ENCODE peak calls at places on chromosomes 16 and 17, in four cellular contexts. X, T, J and F are unnamed samples.

GRCh38 chr17:71127416-71127815 is 958.1 kb downstream of the KCNJ2 start:
- DNase-seq in X (no peak), T (no peak), J (no peak), F (no peak)

GRCh38 chr16:82655315-82655714 is 28.5 kb downstream of the CDH13 start:
- DNase-seq in X (no peak), T (no peak), J (peak; percentile 48), F (no peak)

GRCh38 chr16:49463529-49463928 is 89.9 kb downstream of the C16orf78 start:
- DNase-seq in X (no peak), T (no peak), J (no peak), F (peak; percentile 2)

GRCh38 chr16:85220125-85220839 is 108.0 kb upstream of the CIBAR2 start:
- DNase-seq in X (no peak), T (peak; percentile 82), J (peak; percentile 77), F (no peak)

GRCh38 chr17:9308069-9308468 is 267.6 kb downstream of the STX8 start:
- DNase-seq in X (no peak), T (no peak), J (no peak), F (no peak)

GRCh38 chr17:72388765-72389473 is 268.1 kb downstream of the SOX9 start:
- DNase-seq in X (peak; percentile 83), T (no peak), J (no peak), F (no peak)

GRCh38 chr17:80719449-80719848 is 174.8 kb downstream of the RPTOR start:
- DNase-seq in X (no peak), T (no peak), J (no peak), F (peak; percentile 16)

GRCh38 chr17:50686494-50687199 is 21.1 kb downstream of the ANKRD40 start:
- DNase-seq in X (peak; percentile 92), T (peak; percentile 66), J (peak; percentile 82), F (peak; percentile 85)

GRCh38 chr16:75097941-75098897 is 18.4 kb downstream of the LDHD start:
- DNase-seq in X (no peak), T (peak; percentile 70), J (no peak), F (no peak)

GRCh38 chr17:80214012-80214877 is 5.9 kb downstream of the SGSH start:
- DNase-seq in X (no peak), T (no peak), J (no peak), F (no peak)

GRCh38 chr16:27598921-27599565 is 49.1 kb downstream of the KATNIP start:
- DNase-seq in X (no peak), T (no peak), J (no peak), F (no peak)

GRCh38 chr17:29572691-29573557 is 4.4 kb downstream of the TP53I13 start:
- DNase-seq in X (no peak), T (peak; percentile 71), J (peak; percentile 83), F (no peak)

DNA sequence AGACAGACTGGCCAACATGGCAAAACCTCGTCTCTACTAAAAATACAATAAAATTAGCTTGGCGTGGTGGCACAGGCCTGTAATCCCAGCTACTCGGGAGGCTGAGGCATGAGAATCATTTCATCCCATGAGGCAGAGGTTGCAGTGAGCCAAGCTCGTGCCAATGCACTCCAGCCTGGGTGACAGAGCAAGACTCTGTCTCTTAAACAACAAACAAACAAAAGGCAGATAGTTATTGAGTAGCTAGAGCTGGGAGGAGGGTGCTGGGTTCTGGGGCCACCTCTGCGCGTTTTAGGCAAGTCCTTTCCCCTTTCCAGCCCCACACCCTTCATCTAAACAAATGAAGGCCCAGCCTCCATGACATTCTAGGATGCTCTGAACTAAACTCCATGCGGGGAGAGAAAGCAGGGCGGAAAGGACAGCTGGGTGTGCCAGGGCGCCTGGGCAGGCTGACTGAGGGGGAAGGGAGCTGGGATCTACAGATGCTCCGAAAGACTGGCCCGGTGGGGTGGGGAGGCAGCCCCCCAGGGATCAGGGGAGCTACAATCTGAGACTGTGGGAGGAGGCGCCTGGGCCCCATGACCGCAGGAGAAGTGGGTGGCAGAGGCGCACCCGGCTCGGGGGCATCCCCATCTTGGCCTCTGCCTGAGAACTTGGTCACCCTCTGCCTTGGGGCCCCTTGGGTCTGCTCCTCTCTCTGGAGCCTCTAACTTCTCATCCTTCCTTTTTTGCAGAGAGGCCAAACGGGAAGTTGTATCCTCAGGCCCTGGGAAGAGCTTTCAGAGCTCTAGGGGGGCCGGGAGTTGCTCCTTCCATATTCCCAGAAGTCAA is 904 bp downstream of the ITGAL start:
- DNase-seq in X (no peak), T (peak; percentile 67), J (no peak), F (no peak)
- H3K4me3 ChIP-seq in X (no peak overlapping the region), T (peak overlapping the region; percentile 45), J (peak overlapping the region; percentile 15), F (no peak overlapping the region)

GRCh38 chr16:1825864-1826690 is 548 bp downstream of the HAGH start:
- DNase-seq in X (no peak), T (peak; percentile 88), J (no peak), F (no peak)

GRCh38 chr16:1821861-1822611 is 4.6 kb downstream of the HAGH start:
- DNase-seq in X (no peak), T (no peak), J (no peak), F (no peak)

GRCh38 chr16:1822801-1823200 is 3.8 kb downstream of the HAGH start:
- DNase-seq in X (no peak), T (peak; percentile 32), J (no peak), F (no peak)

GRCh38 chr16:1825381-1825863 is 1.2 kb downstream of the HAGH start:
- DNase-seq in X (no peak), T (peak; percentile 45), J (no peak), F (no peak)

DNA sequence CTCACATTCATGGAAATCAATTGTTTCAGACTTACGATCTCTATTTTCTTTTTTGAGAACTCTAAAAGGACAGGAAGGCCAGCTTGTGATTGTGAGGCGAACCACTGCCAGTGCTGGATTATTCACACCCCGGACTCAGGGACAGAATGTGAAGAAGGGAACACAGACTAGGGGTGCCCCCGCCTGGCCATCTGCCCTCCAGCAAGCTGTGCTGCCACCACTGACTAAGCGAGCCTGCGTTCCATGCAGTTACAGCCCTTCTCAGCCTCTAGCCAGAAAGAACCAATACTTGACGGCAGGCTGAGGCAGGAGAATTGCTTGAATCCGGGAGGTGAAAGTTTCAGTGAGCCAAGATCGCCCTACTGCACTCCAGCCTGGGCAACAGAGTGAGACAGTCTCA is 2.8 kb downstream of the HAGH start:
- DNase-seq in X (no peak), T (no peak), J (peak; percentile 50), F (no peak)
- TF ChIP-seq CTCF in X (peak; percentile 36), T (no peak), J (no peak), F (no peak)

GRCh38 chr16:56789360-56789759 is 59.4 kb downstream of the NUP93 start:
- DNase-seq in X (peak; percentile 55), T (no peak), J (peak; percentile 33), F (no peak)

GRCh38 chr16:56788435-56788834 is 58.5 kb downstream of the NUP93 start:
- DNase-seq in X (no peak), T (no peak), J (no peak), F (no peak)

GRCh38 chr16:56781565-56781964 is 51.6 kb downstream of the NUP93 start:
- DNase-seq in X (no peak), T (no peak), J (no peak), F (no peak)

GRCh38 chr16:56783332-56783731 is 53.4 kb downstream of the NUP93 start:
- DNase-seq in X (no peak), T (no peak), J (no peak), F (no peak)

GRCh38 chr16:56787185-56787584 is 57.3 kb downstream of the NUP93 start:
- DNase-seq in X (no peak), T (no peak), J (no peak), F (no peak)
- H3K36me3 ChIP-seq in X (no peaks in the 10 kb centered on the region), T (no peaks in the 10 kb centered on the region), J (no peaks in the 10 kb centered on the region), F (no peaks in the 10 kb centered on the region)

GRCh38 chr16:71358464-71359031 is at the start of gene CALB2:
- DNase-seq in X (no peak), T (peak; percentile 83), J (peak; percentile 62), F (peak; percentile 66)
- H3K4me3 ChIP-seq in X (peak within 1 kb of the TSS; percentile 58), T (peak within 1 kb of the TSS; percentile 8), J (peak within 1 kb of the TSS; percentile 35), F (no peak within 1 kb of the TSS)

DNA sequence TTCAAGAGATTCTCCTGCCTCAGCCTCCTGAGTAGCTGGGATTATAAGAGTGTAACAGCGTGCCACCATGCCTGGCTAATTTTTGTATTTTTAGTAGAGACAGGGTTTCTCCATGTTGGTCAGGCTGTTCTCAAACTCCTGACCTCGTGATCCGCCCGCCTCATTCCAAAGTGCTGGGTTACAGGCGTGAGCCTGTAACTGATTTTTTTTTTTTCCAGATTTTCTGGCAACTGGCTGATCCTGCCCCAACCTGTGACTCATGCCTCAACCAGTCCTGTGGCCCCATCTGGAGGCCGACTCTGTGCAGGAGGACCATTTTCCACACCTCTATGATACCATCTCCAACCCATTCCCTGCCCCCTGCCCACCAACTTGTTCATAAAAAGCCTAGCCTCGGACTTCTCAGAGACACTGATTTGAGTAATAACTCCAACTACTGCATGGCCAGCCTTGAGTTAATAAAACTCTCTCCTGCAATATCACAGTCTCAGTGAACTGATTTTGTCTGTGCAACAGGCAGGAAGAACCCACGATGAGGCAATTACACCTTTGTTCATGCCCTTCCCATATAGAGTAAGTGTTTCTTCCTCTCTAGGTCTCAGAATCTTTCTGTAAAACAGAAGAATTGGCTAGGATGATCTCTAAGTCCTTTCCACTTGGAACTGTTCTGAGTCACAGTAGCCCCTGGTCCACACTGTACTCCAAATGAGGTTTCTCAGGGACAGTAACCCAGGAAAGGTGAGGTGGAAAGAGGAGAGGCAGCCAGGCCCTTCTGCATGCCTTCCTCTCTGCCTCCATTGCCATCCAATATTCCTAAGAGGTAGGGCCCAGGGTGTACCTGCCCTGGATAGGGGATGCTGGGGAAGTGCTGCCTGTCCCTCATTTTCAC is 8.8 kb upstream of the CNOT1 start:
- DNase-seq in X (peak; percentile 54), T (no peak), J (peak; percentile 52), F (no peak)
- TF ChIP-seq CTCF in X (peak; percentile 46), T (peak; percentile 9), J (peak; percentile 33), F (no peak)

GRCh38 chr16:10678655-10679054 is 16.1 kb downstream of the TEKT5 start:
- DNase-seq in X (no peak), T (no peak), J (no peak), F (no peak)

GRCh38 chr16:10675221-10675620 is 19.5 kb downstream of the TEKT5 start:
- DNase-seq in X (no peak), T (peak; percentile 33), J (no peak), F (no peak)

GRCh38 chr16:10675861-10676260 is 18.9 kb downstream of the TEKT5 start:
- DNase-seq in X (no peak), T (peak; percentile 38), J (no peak), F (no peak)

GRCh38 chr16:10679921-10680320 is 14.8 kb downstream of the TEKT5 start:
- DNase-seq in X (no peak), T (no peak), J (no peak), F (no peak)

DNA sequence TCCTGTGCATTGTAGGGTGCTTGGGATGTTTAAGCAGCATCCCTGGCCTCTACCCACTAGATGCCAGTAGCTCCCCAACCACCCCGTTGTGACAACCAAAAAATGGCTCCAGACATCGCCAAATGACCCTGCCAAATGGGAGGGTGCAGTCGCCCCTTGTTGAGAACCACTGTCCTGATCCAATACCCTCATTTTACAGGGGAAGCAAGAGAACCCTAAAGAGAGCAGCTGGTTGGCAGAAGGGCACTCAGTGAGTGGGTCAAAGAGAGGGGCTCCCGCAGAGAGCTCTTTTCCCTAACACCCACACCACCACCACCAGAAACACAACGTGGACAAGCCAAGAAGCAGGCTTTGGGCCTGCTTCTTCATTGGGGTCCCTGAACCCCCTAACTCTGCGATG is 18.4 kb downstream of the TEKT5 start:
- DNase-seq in X (no peak), T (no peak), J (no peak), F (no peak)
- H3K36me3 ChIP-seq in X (no peaks in the 10 kb centered on the region), T (no peaks in the 10 kb centered on the region), J (no peaks in the 10 kb centered on the region), F (no peaks in the 10 kb centered on the region)

GRCh38 chr17:910503-911194 is 68.9 kb downstream of the NXN start:
- DNase-seq in X (no peak), T (no peak), J (no peak), F (no peak)
- H3K4me3 ChIP-seq in X (peak overlapping the region; percentile 39), T (no peak overlapping the region), J (no peak overlapping the region), F (no peak overlapping the region)

GRCh38 chr17:60107526-60108257 is 29.0 kb upstream of the HEATR6 start:
- DNase-seq in X (no peak), T (no peak), J (no peak), F (no peak)
- TF ChIP-seq CTCF in X (peak; percentile 25), T (no peak), J (no peak), F (no peak)

GRCh38 chr17:64499805-64500486 is 3.1 kb upstream of the POLG2 start:
- DNase-seq in X (no peak), T (no peak), J (no peak), F (no peak)
- H3K36me3 ChIP-seq in X (peaks cover 55% of the 10 kb centered on the region), T (peaks cover 76% of the 10 kb centered on the region), J (peaks cover 67% of the 10 kb centered on the region), F (peaks cover 75% of the 10 kb centered on the region)